ENCODE peak calls at places on chromosomes 4 and X, in four cellular contexts. D is astrocyte of the spinal cord; P is Jurkat, Clone E6-1; Z is kidney. G is an unnamed sample.

GRCh38 chr4:47222276-47222675 is 190.9 kb downstream of the GABRB1 start:
- DNase-seq in D (no peak), P (no peak), Z (no peak), G (no peak)

GRCh38 chr4:185839204-185839712 is 27.3 kb upstream of the SORBS2 start:
- DNase-seq in Z (peak), P (no peak), D (peak), G (peak)

GRCh38 chr4:168837922-168838321 is 172.1 kb downstream of the CBR4 start:
- DNase-seq in P (no peak), D (no peak), Z (no peak), G (no peak)

GRCh38 chr4:64079316-64079715 is 329.9 kb downstream of the TECRL start:
- DNase-seq in Z (no peak), P (no peak), D (no peak), G (no peak)

GRCh38 chrX:68550193-68550592 is 51.3 kb downstream of the YIPF6 start:
- DNase-seq in Z (no peak), D (no peak), P (no peak), G (no peak)

GRCh38 chr4:40630335-40631021 is 814 bp upstream of the RBM47 start:
- DNase-seq in P (no peak), D (no peak), Z (peak), G (peak)

GRCh38 chr4:26267087-26267486 is 53.7 kb upstream of the RBPJ start:
- DNase-seq in P (no peak), D (no peak), Z (no peak), G (no peak)

GRCh38 chr4:154595807-154596206 is 5.3 kb upstream of the FGA start:
- DNase-seq in Z (no peak), P (no peak), D (no peak), G (no peak)

GRCh38 chr4:187366530-187367279 is 628.9 kb upstream of the ZFP42 start:
- DNase-seq in P (no peak), D (no peak), Z (no peak), G (no peak)

GRCh38 chr4:67122029-67122428 is 423.3 kb downstream of the CENPC start:
- DNase-seq in P (peak), Z (no peak), D (no peak), G (peak)

GRCh38 chrX:1442724-1443367 is 9.9 kb downstream of the ASMTL start:
- DNase-seq in D (no peak), P (no peak), Z (peak), G (peak)

GRCh38 chrX:40172169-40172979 is 74.6 kb upstream of the BCOR start:
- DNase-seq in Z (peak), P (no peak), D (peak), G (peak)

GRCh38 chrX:95218964-95219363 is 1465.7 kb upstream of the DIAPH2 start:
- DNase-seq in P (no peak), D (no peak), Z (no peak), G (no peak)

GRCh38 chrX:101252634-101253033 is 33.0 kb downstream of the DRP2 start:
- DNase-seq in Z (no peak), D (peak), P (no peak), G (no peak)

GRCh38 chr4:99405433-99406115 is 29.6 kb downstream of the ADH7 start:
- DNase-seq in Z (no peak), P (peak), D (peak), G (peak)

GRCh38 chr4:182922551-182923284 is 5.5 kb upstream of the DCTD start:
- DNase-seq in P (no peak), D (peak), Z (no peak), G (no peak)

GRCh38 chr4:73315091-73315490 is 56.5 kb upstream of the ANKRD17 start:
- DNase-seq in D (no peak), Z (no peak), P (no peak), G (no peak)

GRCh38 chr4:154559141-154559841 is 3.5 kb upstream of the FGB start:
- DNase-seq in D (peak), Z (no peak), P (peak), G (peak)

GRCh38 chrX:40084471-40084870 is 13.3 kb downstream of the BCOR start:
- DNase-seq in Z (peak), P (no peak), D (no peak), G (no peak)

GRCh38 chrX:14039344-14039743 is 9.7 kb upstream of the GEMIN8 start:
- DNase-seq in P (peak), D (peak), Z (no peak), G (peak)

GRCh38 chr4:113499696-113500095 is 261.8 kb downstream of the CAMK2D start:
- DNase-seq in P (no peak), D (peak), Z (no peak), G (no peak)

GRCh38 chr4:683982-684571 is 4.9 kb downstream of the SLC49A3 start:
- DNase-seq in Z (peak), D (peak), P (no peak), G (peak)

GRCh38 chr4:117357422-117357821 is 272.0 kb upstream of the TRAM1L1 start:
- DNase-seq in Z (no peak), P (no peak), D (no peak), G (no peak)

GRCh38 chr4:185833055-185833598 is 21.1 kb upstream of the SORBS2 start:
- DNase-seq in Z (no peak), D (peak), P (no peak), G (no peak)

GRCh38 chrX:95903490-95903889 is 781.2 kb upstream of the DIAPH2 start:
- DNase-seq in P (no peak), D (no peak), Z (no peak), G (peak)

GRCh38 chr4:83074086-83074704 is 39.2 kb downstream of the COPS4 start:
- DNase-seq in P (peak), Z (no peak), D (peak), G (peak)

GRCh38 chrX:119292445-119292844 is 56.4 kb downstream of the PGRMC1 start:
- DNase-seq in Z (no peak), P (no peak), D (no peak), G (no peak)

GRCh38 chr4:121822796-121823504 is 733 bp downstream of the CCNA2 start:
- DNase-seq in D (peak), Z (no peak), P (peak), G (peak)

GRCh38 chr4:186643501-186644315 is 79.9 kb downstream of the FAT1 start:
- DNase-seq in P (no peak), Z (no peak), D (peak), G (no peak)

GRCh38 chr4:24989327-24989726 is 41.4 kb downstream of the LGI2 start:
- DNase-seq in Z (no peak), P (no peak), D (no peak), G (no peak)

GRCh38 chrX:94560930-94561329 is 886.9 kb downstream of the FAM133A start:
- DNase-seq in Z (no peak), D (no peak), P (no peak), G (no peak)

GRCh38 chr4:27318740-27319139 is 458.1 kb downstream of the STIM2 start:
- DNase-seq in D (peak), Z (no peak), P (peak), G (peak)

GRCh38 chr4:77734928-77735327 is 84.2 kb downstream of the CNOT6L start:
- DNase-seq in P (peak), Z (no peak), D (peak), G (peak)

GRCh38 chr4:40594261-40595178 is 35.1 kb downstream of the RBM47 start:
- DNase-seq in P (no peak), Z (no peak), D (peak), G (no peak)

GRCh38 chr4:12961713-12962112 is 522.4 kb downstream of the RAB28 start:
- DNase-seq in D (no peak), Z (no peak), P (no peak), G (no peak)
- H3K4me3 ChIP-seq in D (no peak), Z (no peak), P (no peak), G (no peak)

GRCh38 chrX:56233100-56233499 is 944 bp downstream of the KLF8 start:
- DNase-seq in Z (peak), P (no peak), D (no peak), G (peak)
- H3K4me3 ChIP-seq in Z (peak), P (no peak), D (peak), G (peak)

GRCh38 chr4:3463556-3464348 is 646 bp downstream of the DOK7 start:
- DNase-seq in D (no peak), Z (peak), P (no peak), G (no peak)

GRCh38 chr4:3462790-3463415 is at the start of gene DOK7:
- DNase-seq in D (no peak), P (no peak), Z (peak), G (peak)

GRCh38 chr4:3465698-3466671 is 2.9 kb downstream of the DOK7 start:
- DNase-seq in Z (peak), P (no peak), D (no peak), G (peak)

GRCh38 chr4:3464911-3465697 is 2.0 kb downstream of the DOK7 start:
- DNase-seq in Z (peak), D (no peak), P (no peak), G (no peak)

GRCh38 chr4:3464349-3464905 is 1.3 kb downstream of the DOK7 start:
- DNase-seq in D (no peak), P (no peak), Z (peak), G (no peak)
- H3K4me3 ChIP-seq in D (no peak), P (no peak), Z (no peak), G (no peak)

DNA sequence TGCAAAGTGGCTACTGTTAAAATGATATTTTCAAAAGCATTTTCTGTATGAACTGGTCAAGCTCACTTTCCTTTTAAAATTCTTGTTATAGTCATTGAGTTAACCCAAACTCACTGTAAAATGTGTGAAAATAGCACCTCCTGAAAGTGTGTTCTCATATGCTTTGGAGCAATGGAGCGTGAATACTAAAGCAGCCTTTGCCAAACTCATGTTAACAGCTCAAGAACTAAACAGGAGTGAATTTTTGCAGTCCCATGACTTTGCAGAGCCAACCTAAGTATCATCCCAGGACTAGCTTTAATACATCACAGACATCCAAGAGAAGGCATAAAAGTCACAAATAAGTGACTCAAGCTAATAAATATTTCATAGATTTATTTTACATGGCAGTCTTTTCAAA is 2.3 kb downstream of the AMMECR1 start:
- DNase-seq in Z (no peak), P (no peak), D (no peak), G (no peak)
- H3K4me3 ChIP-seq in Z (peak), P (no peak), D (peak), G (peak)

DNA sequence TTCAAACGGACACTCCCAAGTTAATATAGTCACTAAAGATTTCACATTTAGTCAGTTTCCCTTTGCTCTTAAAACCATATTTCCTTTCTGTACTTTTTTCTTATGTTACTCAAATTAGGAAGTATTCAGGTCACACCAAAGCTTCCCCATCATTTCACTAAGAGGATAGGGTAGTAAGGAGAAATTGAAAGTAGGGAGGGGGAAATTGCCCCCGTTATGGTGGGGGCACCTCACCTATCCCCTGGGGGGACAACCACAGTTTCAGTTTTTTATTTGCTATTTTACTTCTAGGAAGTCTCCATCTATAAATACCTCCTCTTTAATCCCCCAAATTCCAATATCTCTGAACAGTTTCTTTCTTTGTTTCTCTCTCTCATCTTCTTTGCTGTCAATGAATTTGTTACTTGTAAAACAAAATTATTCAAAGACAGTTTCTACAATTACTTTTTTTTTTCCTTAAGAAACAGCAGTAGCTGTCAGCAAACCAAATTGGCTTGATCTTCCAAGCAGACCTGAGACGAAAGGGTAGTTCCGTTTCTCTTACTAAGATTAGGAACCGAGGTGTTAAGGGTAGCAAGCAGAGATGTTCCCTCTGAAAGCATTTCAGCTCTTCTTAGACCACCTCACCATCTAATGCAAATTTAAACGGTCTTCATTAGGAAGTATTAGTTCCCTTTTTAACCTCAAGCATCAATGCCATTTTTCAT is 160.2 kb upstream of the KLF3 start:
- DNase-seq in D (no peak), Z (no peak), P (no peak), G (no peak)
- H3K4me3 ChIP-seq in D (no peak), Z (no peak), P (no peak), G (no peak)

GRCh38 chr4:54213812-54214211 is 15.3 kb upstream of the PDGFRA start:
- DNase-seq in D (no peak), P (no peak), Z (no peak), G (no peak)
- H3K4me3 ChIP-seq in D (no peak), P (no peak), Z (no peak), G (no peak)

DNA sequence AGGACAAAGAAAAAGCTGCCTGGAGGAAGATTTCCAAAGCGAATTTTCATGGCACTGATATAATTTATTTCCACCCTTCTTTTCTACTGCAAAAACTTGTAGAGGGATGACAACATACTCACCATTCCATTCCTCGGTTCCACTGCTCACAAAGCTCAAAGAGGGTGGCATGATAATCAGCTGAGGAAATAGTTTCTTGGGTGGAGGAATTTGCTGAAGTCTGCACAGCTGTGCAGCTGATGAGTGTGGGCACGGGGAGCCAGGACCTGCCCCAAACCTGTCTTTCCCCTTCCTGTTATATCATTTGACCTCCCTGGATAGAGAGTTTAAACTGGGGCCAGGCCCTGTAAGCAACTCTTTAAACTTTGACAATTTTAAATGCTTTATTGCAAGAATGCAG is 160.6 kb downstream of the PACRGL start:
- DNase-seq in Z (no peak), D (no peak), P (no peak), G (no peak)
- H3K4me3 ChIP-seq in Z (no peak), D (no peak), P (no peak), G (no peak)